ENCODE peak calls at places on chromosome 19, in five cellular contexts. S, A, W, G and U are unnamed samples.
A peak's percentile ranks its signal among the peaks of the same experiment; 100 is the strongest.

GRCh38 chr19:33902802-33903488 is 106.3 kb downstream of the KCTD15 start:
- DNase-seq in G (no peak), S (no peak), A (no peak), W (no peak), U (no peak)

GRCh38 chr19:23541991-23542390 is 145.0 kb downstream of the ZNF675 start:
- DNase-seq in W (no peak), A (no peak), G (no peak), S (no peak), U (no peak)

GRCh38 chr19:37468961-37469777 is at the start of gene ZNF570:
- DNase-seq in S (peak; percentile 93), W (peak; percentile 92), G (peak; percentile 86), A (peak; percentile 95), U (peak; percentile 95)

GRCh38 chr19:7869453-7869909 is 4.7 kb downstream of the PRR36 start:
- DNase-seq in A (peak; percentile 54), W (peak; percentile 49), G (peak; percentile 67), S (no peak), U (peak; percentile 77)

GRCh38 chr19:47631681-47632446 is 22.9 kb downstream of the BICRA start:
- DNase-seq in A (peak; percentile 60), G (no peak), S (no peak), W (peak; percentile 41), U (no peak)

GRCh38 chr19:21321996-21322395 is 7.2 kb downstream of the ZNF708 start:
- DNase-seq in W (no peak), S (no peak), G (peak; percentile 46), A (no peak), U (no peak)

GRCh38 chr19:40279120-40279551 is 6.0 kb downstream of the AKT2 start:
- DNase-seq in W (peak; percentile 72), S (peak; percentile 87), G (no peak), A (peak; percentile 90), U (peak; percentile 79)

GRCh38 chr19:54248016-54248601 is 5.5 kb upstream of the LILRA6 start:
- DNase-seq in W (no peak), A (peak; percentile 63), S (peak; percentile 71), G (no peak), U (no peak)

GRCh38 chr19:57829316-57829715 is 783 bp upstream of the ZNF587B start:
- DNase-seq in W (no peak), A (no peak), G (no peak), S (no peak), U (peak; percentile 55)

GRCh38 chr19:12095111-12095790 is 30.7 kb downstream of the ZNF844 start:
- DNase-seq in G (no peak), W (no peak), S (no peak), A (no peak), U (no peak)

GRCh38 chr19:46718157-46718933 is 1.4 kb upstream of the PRKD2 start:
- DNase-seq in A (no peak), W (no peak), G (no peak), S (no peak), U (no peak)

GRCh38 chr19:13029893-13030292 is 34.6 kb downstream of the NFIX start:
- DNase-seq in G (no peak), S (peak; percentile 73), W (peak; percentile 53), A (peak; percentile 50), U (no peak)

GRCh38 chr19:13260883-13261653 is 110.9 kb downstream of the IER2 start:
- DNase-seq in A (no peak), G (peak; percentile 94), W (no peak), S (no peak), U (no peak)

GRCh38 chr19:43148233-43148632 is 38.1 kb downstream of the PSG5 start:
- DNase-seq in A (no peak), S (no peak), W (no peak), G (peak; percentile 94), U (no peak)

GRCh38 chr19:50333737-50334617 is 4.8 kb upstream of the KCNC3 start:
- DNase-seq in A (peak; percentile 87), W (peak; percentile 72), S (peak; percentile 74), G (no peak), U (peak; percentile 80)

GRCh38 chr19:27767234-27767633 is 1445.7 kb downstream of the UQCRFS1 start:
- DNase-seq in S (no peak), G (no peak), W (no peak), A (no peak), U (no peak)

GRCh38 chr19:55694241-55694655 is 19.2 kb downstream of the EPN1 start:
- DNase-seq in W (no peak), S (no peak), A (peak; percentile 23), G (no peak), U (no peak)

GRCh38 chr19:58361900-58362271 is 665 bp downstream of the ZNF497 start:
- DNase-seq in A (peak; percentile 50), S (no peak), G (no peak), W (peak; percentile 61), U (peak; percentile 63)

GRCh38 chr19:12974301-12975220 is 5.2 kb downstream of the DAND5 start:
- DNase-seq in A (no peak), W (no peak), S (no peak), G (no peak), U (no peak)

GRCh38 chr19:32631381-32631780 is 43.6 kb downstream of the ANKRD27 start:
- DNase-seq in G (no peak), S (no peak), W (no peak), A (no peak), U (no peak)

GRCh38 chr19:56294557-56294956 is 20.1 kb downstream of the ZSCAN5A start:
- DNase-seq in G (peak; percentile 94), W (no peak), A (no peak), S (no peak), U (no peak)

GRCh38 chr19:19032420-19033175 is 719 bp downstream of the SUGP2 start:
- DNase-seq in A (peak; percentile 96), G (peak; percentile 75), W (peak; percentile 91), S (peak; percentile 91), U (peak; percentile 94)

GRCh38 chr19:37243206-37243632 is 25.2 kb downstream of the ZNF383 start:
- DNase-seq in S (no peak), W (no peak), G (peak; percentile 4), A (no peak), U (no peak)

GRCh38 chr19:43582495-43582894 is 6.9 kb downstream of the PINLYP start:
- DNase-seq in W (no peak), S (no peak), A (no peak), G (no peak), U (no peak)

GRCh38 chr19:12802267-12803106 is 618 bp downstream of the THSD8 start:
- DNase-seq in A (no peak), W (peak; percentile 44), S (no peak), G (no peak), U (no peak)

GRCh38 chr19:13031917-13032623 is 36.8 kb downstream of the NFIX start:
- DNase-seq in A (peak; percentile 51), G (peak; percentile 74), W (peak; percentile 60), S (no peak), U (no peak)

GRCh38 chr19:53945441-53945840 is 17.3 kb upstream of the CACNG8 start:
- DNase-seq in G (peak; percentile 5), A (no peak), W (no peak), S (no peak), U (no peak)

GRCh38 chr19:58563034-58563573 is 4.7 kb upstream of the UBE2M start:
- DNase-seq in G (peak; percentile 32), A (no peak), S (peak; percentile 71), W (no peak), U (no peak)

GRCh38 chr19:52992109-52993004 is 21.4 kb upstream of the ERVV-1 start:
- DNase-seq in S (peak; percentile 74), G (no peak), W (peak; percentile 23), A (peak; percentile 35), U (peak; percentile 26)

GRCh38 chr19:29289020-29289419 is 76.1 kb upstream of the UQCRFS1 start:
- DNase-seq in A (no peak), G (no peak), W (no peak), S (no peak), U (no peak)

GRCh38 chr19:19366691-19367396 is 38.6 kb upstream of the GATAD2A start:
- DNase-seq in G (peak; percentile 78), S (no peak), W (peak; percentile 69), A (peak; percentile 69), U (peak; percentile 70)

DNA sequence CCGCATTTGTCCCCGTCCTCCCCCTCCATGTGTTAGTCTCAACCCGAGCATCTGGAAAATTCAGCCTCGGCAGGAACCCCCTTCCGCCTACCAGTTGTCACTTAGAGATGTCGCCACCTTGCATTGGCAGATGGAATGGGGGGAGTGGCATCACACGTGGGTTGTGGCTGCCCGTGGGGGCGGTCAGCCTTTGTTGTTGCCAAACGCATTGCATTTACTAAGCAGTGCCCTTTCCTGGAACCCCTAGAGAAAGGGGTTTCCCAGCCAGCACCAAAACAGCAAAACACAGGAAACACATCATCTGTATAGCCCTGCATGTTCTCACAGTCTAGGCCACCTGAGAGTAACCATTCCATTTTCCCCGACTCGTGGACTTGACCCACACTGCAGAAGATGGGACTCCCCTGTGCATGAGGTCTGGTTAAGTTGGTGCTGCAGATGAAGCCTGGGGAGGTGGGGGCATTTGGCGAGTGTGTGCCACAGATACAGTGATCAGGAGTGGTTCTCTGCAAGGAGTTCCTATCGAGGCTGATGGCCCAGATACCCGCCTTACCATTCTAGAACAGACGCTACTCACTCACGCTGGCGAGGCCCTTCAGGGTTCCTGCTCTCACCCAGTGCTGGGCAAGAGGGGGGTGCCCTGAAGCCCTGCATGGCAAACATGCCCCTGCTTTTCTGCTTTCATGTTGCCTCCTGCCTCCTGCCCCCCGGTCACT is 38.3 kb downstream of the TMED1 start:
- DNase-seq in W (no peak), S (no peak), A (no peak), G (no peak), U (no peak)
- H3K36me3 ChIP-seq in W (peaks cover 5% of the 10 kb centered on the region), S (peaks cover 40% of the 10 kb centered on the region), A (peaks cover 35% of the 10 kb centered on the region), G (peaks cover 13% of the 10 kb centered on the region), U (no peaks in the 10 kb centered on the region)

GRCh38 chr19:49056101-49056901 is 1.2 kb downstream of the CGB7 start:
- DNase-seq in A (peak; percentile 60), W (peak; percentile 66), S (no peak), G (peak; percentile 69), U (peak; percentile 71)
- H3K27me3 ChIP-seq in A (peaks cover 5% of the 10 kb centered on the region), W (no peaks in the 10 kb centered on the region), S (peaks cover 18% of the 10 kb centered on the region), G (no peaks in the 10 kb centered on the region), U (no peaks in the 10 kb centered on the region)

DNA sequence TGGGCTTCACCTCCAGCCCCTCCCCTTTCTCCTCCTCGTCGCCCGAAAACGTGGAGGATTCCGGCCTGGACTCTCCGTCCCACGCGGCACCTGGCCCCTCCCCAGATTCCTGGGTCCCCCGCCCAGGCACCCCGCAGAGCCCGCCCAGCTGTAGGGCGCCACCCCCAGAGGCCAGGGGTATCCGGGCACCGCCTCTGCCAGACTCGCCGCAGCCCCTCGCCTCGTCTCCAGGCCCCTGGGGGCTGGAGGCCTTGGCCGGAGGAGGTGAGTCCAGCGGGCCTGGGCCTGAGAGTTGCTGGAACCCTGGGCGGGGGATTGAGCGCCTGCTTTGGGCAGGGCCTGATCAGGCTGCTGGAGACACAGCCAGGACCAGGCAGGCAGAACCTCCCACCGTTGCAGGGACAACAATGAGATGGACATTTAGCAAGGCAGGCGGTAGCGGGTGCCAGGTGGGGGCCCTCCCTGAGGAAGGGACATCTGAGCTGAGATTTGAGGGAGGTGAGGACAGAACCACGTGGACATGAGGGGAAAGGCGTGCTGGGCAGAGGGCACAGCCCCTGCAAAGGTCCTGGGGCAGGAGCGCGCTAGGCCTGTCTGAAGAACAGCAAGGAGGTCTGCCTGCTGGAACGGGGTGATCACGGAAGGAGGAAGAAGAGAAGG is 16.2 kb upstream of the B3GNT3 start:
- DNase-seq in G (no peak), W (no peak), S (no peak), A (no peak), U (no peak)
- H3K4me3 ChIP-seq in G (peak overlapping the region; percentile 22), W (no peak overlapping the region), S (peak overlapping the region; percentile 0), A (no peak overlapping the region), U (peak overlapping the region; percentile 32)

DNA sequence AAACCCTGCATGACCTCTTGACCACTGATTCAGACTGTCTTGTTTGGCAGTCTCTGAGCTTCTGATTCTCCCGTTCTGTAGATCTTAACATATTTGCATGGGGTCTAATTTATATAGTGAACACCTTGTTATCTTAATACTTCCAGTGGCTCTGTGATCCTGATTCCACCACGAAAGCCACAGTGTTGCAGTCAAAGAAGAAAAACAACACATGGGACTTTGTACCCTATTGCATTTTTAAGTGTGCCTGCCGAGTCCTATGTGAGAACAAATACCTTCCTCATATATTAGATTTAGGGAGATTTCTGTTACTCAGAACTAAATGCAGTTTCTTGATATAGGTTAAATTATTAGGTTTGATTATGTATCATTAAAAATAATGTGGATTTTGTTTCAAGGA is 12.3 kb upstream of the ZNF556 start:
- DNase-seq in W (no peak), A (no peak), S (no peak), G (no peak), U (no peak)
- H3K36me3 ChIP-seq in W (peaks cover 23% of the 10 kb centered on the region), A (peaks cover 31% of the 10 kb centered on the region), S (peaks cover 26% of the 10 kb centered on the region), G (peaks cover 19% of the 10 kb centered on the region), U (peaks cover 4% of the 10 kb centered on the region)